ENCODE peak calls at places on chromosomes 12 and 14, in nine cellular contexts. One of them, this sample, is unnamed.
A peak's percentile ranks its signal among the peaks of the same experiment; 100 is the strongest.

GRCh38 chr12:92784795-92785562 is 82.2 kb downstream of the PLEKHG7 start:
- DNase-seq in naive thymus-derived CD8-positive, alpha-beta T cell: peak; percentile 64
- DNase-seq in EL: peak; percentile 75
- DNase-seq in PC-3: peak; percentile 90
- DNase-seq in lung microvascular endothelial cell: peak; percentile 90
- DNase-seq in fibroblast of the conjunctiva: peak; percentile 62
- DNase-seq in C1 segment of cervical spinal cord: no peak
- DNase-seq in hypothalamus: no peak
- DNase-seq in hepatocyte: peak; percentile 82
- DNase-seq in this sample: no peak

GRCh38 chr12:262817-263216 is at the start of gene SLC6A13:
- DNase-seq in naive thymus-derived CD8-positive, alpha-beta T cell: no peak
- DNase-seq in EL: no peak
- DNase-seq in hypothalamus: no peak
- DNase-seq in hepatocyte: no peak
- DNase-seq in lung microvascular endothelial cell: no peak
- DNase-seq in fibroblast of the conjunctiva: no peak
- DNase-seq in PC-3: no peak
- DNase-seq in C1 segment of cervical spinal cord: no peak
- DNase-seq in this sample: no peak

GRCh38 chr14:50357124-50357523 is 39.6 kb downstream of the CDKL1 start:
- DNase-seq in naive thymus-derived CD8-positive, alpha-beta T cell: no peak
- DNase-seq in fibroblast of the conjunctiva: no peak
- DNase-seq in EL: no peak
- DNase-seq in hypothalamus: no peak
- DNase-seq in hepatocyte: no peak
- DNase-seq in lung microvascular endothelial cell: no peak
- DNase-seq in PC-3: no peak
- DNase-seq in C1 segment of cervical spinal cord: no peak
- DNase-seq in this sample: no peak

GRCh38 chr12:64497484-64497883 is 45.6 kb downstream of the TBK1 start:
- DNase-seq in hypothalamus: no peak
- DNase-seq in EL: no peak
- DNase-seq in C1 segment of cervical spinal cord: no peak
- DNase-seq in naive thymus-derived CD8-positive, alpha-beta T cell: no peak
- DNase-seq in fibroblast of the conjunctiva: no peak
- DNase-seq in hepatocyte: no peak
- DNase-seq in PC-3: no peak
- DNase-seq in lung microvascular endothelial cell: no peak
- DNase-seq in this sample: no peak

GRCh38 chr12:26863515-26863914 is 30.5 kb upstream of the ITPR2 start:
- DNase-seq in fibroblast of the conjunctiva: no peak
- DNase-seq in lung microvascular endothelial cell: peak; percentile 44
- DNase-seq in hypothalamus: no peak
- DNase-seq in C1 segment of cervical spinal cord: no peak
- DNase-seq in PC-3: peak; percentile 28
- DNase-seq in naive thymus-derived CD8-positive, alpha-beta T cell: no peak
- DNase-seq in EL: peak; percentile 4
- DNase-seq in hepatocyte: no peak
- DNase-seq in this sample: no peak

GRCh38 chr12:14275886-14276285 is 89.6 kb upstream of the ATF7IP start:
- DNase-seq in C1 segment of cervical spinal cord: no peak
- DNase-seq in EL: no peak
- DNase-seq in hypothalamus: no peak
- DNase-seq in fibroblast of the conjunctiva: no peak
- DNase-seq in hepatocyte: no peak
- DNase-seq in PC-3: no peak
- DNase-seq in naive thymus-derived CD8-positive, alpha-beta T cell: no peak
- DNase-seq in lung microvascular endothelial cell: no peak
- DNase-seq in this sample: no peak

GRCh38 chr12:67006612-67007011 is 262.5 kb upstream of the CAND1 start:
- DNase-seq in EL: no peak
- DNase-seq in fibroblast of the conjunctiva: no peak
- DNase-seq in hypothalamus: no peak
- DNase-seq in C1 segment of cervical spinal cord: no peak
- DNase-seq in PC-3: no peak
- DNase-seq in lung microvascular endothelial cell: no peak
- DNase-seq in hepatocyte: no peak
- DNase-seq in naive thymus-derived CD8-positive, alpha-beta T cell: no peak
- DNase-seq in this sample: no peak

GRCh38 chr12:90410962-90411361 is 544.0 kb downstream of the CCER1 start:
- DNase-seq in PC-3: no peak
- DNase-seq in hepatocyte: no peak
- DNase-seq in fibroblast of the conjunctiva: no peak
- DNase-seq in naive thymus-derived CD8-positive, alpha-beta T cell: no peak
- DNase-seq in EL: no peak
- DNase-seq in hypothalamus: no peak
- DNase-seq in C1 segment of cervical spinal cord: no peak
- DNase-seq in lung microvascular endothelial cell: no peak
- DNase-seq in this sample: no peak

GRCh38 chr14:75832621-75833297 is 149.0 kb downstream of the TGFB3 start:
- DNase-seq in hypothalamus: no peak
- DNase-seq in hepatocyte: no peak
- DNase-seq in fibroblast of the conjunctiva: no peak
- DNase-seq in lung microvascular endothelial cell: no peak
- DNase-seq in EL: peak; percentile 71
- DNase-seq in naive thymus-derived CD8-positive, alpha-beta T cell: no peak
- DNase-seq in PC-3: peak; percentile 72
- DNase-seq in C1 segment of cervical spinal cord: no peak
- DNase-seq in this sample: no peak

GRCh38 chr14:50559990-50560928 is at the start of gene ATL1:
- DNase-seq in hepatocyte: peak; percentile 80
- DNase-seq in PC-3: peak; percentile 68
- DNase-seq in lung microvascular endothelial cell: peak; percentile 70
- DNase-seq in fibroblast of the conjunctiva: peak; percentile 47
- DNase-seq in EL: peak; percentile 78
- DNase-seq in hypothalamus: peak; percentile 54
- DNase-seq in C1 segment of cervical spinal cord: peak; percentile 78
- DNase-seq in naive thymus-derived CD8-positive, alpha-beta T cell: peak; percentile 41
- DNase-seq in this sample: peak; percentile 28

GRCh38 chr12:53173085-53173715 is 7.3 kb upstream of the ZNF740 start:
- DNase-seq in hepatocyte: no peak
- DNase-seq in EL: peak; percentile 70
- DNase-seq in PC-3: peak; percentile 68
- DNase-seq in fibroblast of the conjunctiva: no peak
- DNase-seq in C1 segment of cervical spinal cord: no peak
- DNase-seq in lung microvascular endothelial cell: no peak
- DNase-seq in hypothalamus: no peak
- DNase-seq in naive thymus-derived CD8-positive, alpha-beta T cell: no peak
- DNase-seq in this sample: no peak

GRCh38 chr12:71432936-71433335 is 6.7 kb upstream of the LGR5 start:
- DNase-seq in lung microvascular endothelial cell: no peak
- DNase-seq in hepatocyte: no peak
- DNase-seq in C1 segment of cervical spinal cord: no peak
- DNase-seq in EL: no peak
- DNase-seq in PC-3: peak; percentile 43
- DNase-seq in fibroblast of the conjunctiva: no peak
- DNase-seq in hypothalamus: no peak
- DNase-seq in naive thymus-derived CD8-positive, alpha-beta T cell: no peak
- DNase-seq in this sample: no peak

GRCh38 chr14:38693423-38693822 is 409.6 kb downstream of the SEC23A start:
- DNase-seq in fibroblast of the conjunctiva: no peak
- DNase-seq in C1 segment of cervical spinal cord: no peak
- DNase-seq in naive thymus-derived CD8-positive, alpha-beta T cell: no peak
- DNase-seq in lung microvascular endothelial cell: no peak
- DNase-seq in hepatocyte: no peak
- DNase-seq in EL: no peak
- DNase-seq in PC-3: no peak
- DNase-seq in hypothalamus: no peak
- DNase-seq in this sample: no peak

GRCh38 chr12:105921055-105921454 is 217.7 kb downstream of the NUAK1 start:
- DNase-seq in naive thymus-derived CD8-positive, alpha-beta T cell: no peak
- DNase-seq in hypothalamus: no peak
- DNase-seq in EL: no peak
- DNase-seq in fibroblast of the conjunctiva: no peak
- DNase-seq in lung microvascular endothelial cell: no peak
- DNase-seq in hepatocyte: no peak
- DNase-seq in PC-3: no peak
- DNase-seq in C1 segment of cervical spinal cord: no peak
- DNase-seq in this sample: no peak

GRCh38 chr12:69007166-69007857 is 74.3 kb upstream of the CPM start:
- DNase-seq in hepatocyte: peak; percentile 68
- DNase-seq in lung microvascular endothelial cell: peak; percentile 57
- DNase-seq in fibroblast of the conjunctiva: peak; percentile 71
- DNase-seq in naive thymus-derived CD8-positive, alpha-beta T cell: no peak
- DNase-seq in PC-3: peak; percentile 50
- DNase-seq in hypothalamus: no peak
- DNase-seq in EL: peak; percentile 71
- DNase-seq in C1 segment of cervical spinal cord: no peak
- DNase-seq in this sample: no peak

GRCh38 chr14:99871771-99872170 is 78.6 kb downstream of the EML1 start:
- DNase-seq in PC-3: no peak
- DNase-seq in fibroblast of the conjunctiva: no peak
- DNase-seq in C1 segment of cervical spinal cord: no peak
- DNase-seq in lung microvascular endothelial cell: no peak
- DNase-seq in hypothalamus: no peak
- DNase-seq in EL: no peak
- DNase-seq in naive thymus-derived CD8-positive, alpha-beta T cell: no peak
- DNase-seq in hepatocyte: no peak
- DNase-seq in this sample: no peak

GRCh38 chr14:53409289-53409688 is 256.2 kb upstream of the DDHD1 start:
- DNase-seq in PC-3: no peak
- DNase-seq in naive thymus-derived CD8-positive, alpha-beta T cell: no peak
- DNase-seq in hypothalamus: no peak
- DNase-seq in EL: no peak
- DNase-seq in C1 segment of cervical spinal cord: no peak
- DNase-seq in hepatocyte: no peak
- DNase-seq in lung microvascular endothelial cell: no peak
- DNase-seq in fibroblast of the conjunctiva: no peak
- DNase-seq in this sample: no peak

GRCh38 chr14:24058951-24059475 is 7.2 kb downstream of the CARMIL3 start:
- DNase-seq in C1 segment of cervical spinal cord: no peak
- DNase-seq in fibroblast of the conjunctiva: no peak
- DNase-seq in hepatocyte: no peak
- DNase-seq in EL: no peak
- DNase-seq in lung microvascular endothelial cell: no peak
- DNase-seq in PC-3: no peak
- DNase-seq in hypothalamus: no peak
- DNase-seq in naive thymus-derived CD8-positive, alpha-beta T cell: no peak
- DNase-seq in this sample: no peak

GRCh38 chr12:47236109-47236714 is 156.5 kb upstream of the AMIGO2 start:
- DNase-seq in naive thymus-derived CD8-positive, alpha-beta T cell: no peak
- DNase-seq in EL: peak; percentile 84
- DNase-seq in PC-3: peak; percentile 91
- DNase-seq in C1 segment of cervical spinal cord: no peak
- DNase-seq in lung microvascular endothelial cell: peak; percentile 83
- DNase-seq in hypothalamus: no peak
- DNase-seq in hepatocyte: no peak
- DNase-seq in fibroblast of the conjunctiva: peak; percentile 50
- DNase-seq in this sample: no peak

This sample was measured in T-cell.